ENCODE peak calls at places on chromosomes 7 and 10, in ten cellular contexts. N is effector memory CD4-positive, alpha-beta T cell; V is spleen; C is PC-3; U is Panc1; Y is hepatocyte; P is thyroid gland; Q is left ventricle myocardium inferior; A is CD8-positive, alpha-beta memory T cell; G is suprapubic skin. D is an unnamed sample.

GRCh38 chr10:110007701-110008517 is at the start of gene ADD3:
- DNase-seq in C (peak; percentile 47), U (no peak), Q (peak; percentile 96), A (peak; percentile 92), P (peak; percentile 95), V (peak; percentile 98), N (peak; percentile 93), G (peak; percentile 97), Y (peak; percentile 99), D (peak; percentile 96)

GRCh38 chr10:72353028-72353962 is 1.4 kb downstream of the DNAJB12 start:
- DNase-seq in P (no peak), G (no peak), U (no peak), V (no peak), C (peak; percentile 25), A (no peak), Q (no peak), N (no peak), Y (peak; percentile 66), D (no peak)

GRCh38 chr7:70006411-70006920 is 408.2 kb downstream of the AUTS2 start:
- DNase-seq in P (no peak), N (no peak), A (no peak), C (no peak), Q (no peak), G (no peak), Y (peak; percentile 26), V (no peak), U (no peak), D (no peak)

GRCh38 chr7:93817004-93817403 is 73.5 kb downstream of the TFPI2 start:
- DNase-seq in U (no peak), G (no peak), V (no peak), C (no peak), Q (no peak), N (no peak), A (no peak), P (no peak), Y (no peak), D (no peak)

GRCh38 chr7:146606628-146607027 is 490.0 kb downstream of the CNTNAP2 start:
- DNase-seq in V (no peak), P (no peak), Q (no peak), A (no peak), Y (no peak), N (no peak), U (no peak), G (no peak), C (no peak), D (no peak)

GRCh38 chr10:9028211-9028610 is 973.7 kb downstream of the GATA3 start:
- DNase-seq in Y (no peak), V (no peak), C (no peak), U (no peak), G (no peak), A (no peak), N (no peak), P (no peak), Q (no peak), D (no peak)

GRCh38 chr7:7242899-7243298 is 60.6 kb downstream of the C1GALT1 start:
- DNase-seq in C (no peak), P (no peak), U (no peak), Q (no peak), N (no peak), V (no peak), A (no peak), Y (no peak), G (no peak), D (no peak)

GRCh38 chr7:41188163-41189130 is 514.4 kb downstream of the INHBA start:
- DNase-seq in A (no peak), U (peak; percentile 76), C (peak; percentile 90), Y (no peak), V (no peak), P (no peak), Q (no peak), N (no peak), G (no peak), D (no peak)

GRCh38 chr10:109450702-109451101 is 472.6 kb downstream of the XPNPEP1 start:
- DNase-seq in C (no peak), G (no peak), Y (no peak), P (no peak), N (no peak), U (no peak), A (no peak), V (no peak), Q (no peak), D (no peak)

GRCh38 chr10:108852211-108852610 is 1071.1 kb downstream of the XPNPEP1 start:
- DNase-seq in Q (no peak), P (no peak), Y (no peak), C (no peak), G (no peak), V (no peak), U (no peak), N (no peak), A (no peak), D (no peak)

GRCh38 chr10:87053577-87054181 is 33.6 kb downstream of the FAM25A start:
- DNase-seq in Q (no peak), V (no peak), N (no peak), P (no peak), Y (no peak), A (no peak), U (no peak), C (no peak), G (no peak), D (no peak)

DNA sequence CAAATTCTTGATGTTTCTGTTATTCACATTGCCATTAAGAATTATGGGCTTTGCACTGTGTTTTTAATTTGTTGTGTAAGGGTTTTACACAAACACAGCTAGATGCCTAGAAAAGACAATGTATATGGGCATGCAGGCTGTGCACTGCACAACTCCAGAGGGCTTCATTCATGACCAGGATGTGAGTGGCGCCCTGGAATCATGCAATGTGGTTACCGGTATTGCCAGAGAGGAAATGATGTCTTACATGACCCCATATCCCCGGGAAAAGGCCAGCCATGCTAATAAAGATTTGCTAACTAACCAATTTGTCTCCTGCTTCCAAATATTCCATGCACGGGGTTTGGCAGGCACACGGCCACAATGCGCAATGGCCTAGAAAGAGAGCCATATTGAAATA is 16.9 kb downstream of the KCNMA1 start:
- DNase-seq in N (no peak), G (no peak), V (no peak), Q (no peak), C (peak; percentile 53), Y (no peak), P (no peak), U (no peak), A (no peak), D (no peak)
- H3K4me1 ChIP-seq in N (no peaks in the 10 kb centered on the region), G (no peaks in the 10 kb centered on the region), V (peaks cover 45% of the 10 kb centered on the region), Q (no peaks in the 10 kb centered on the region), C (peaks cover 11% of the 10 kb centered on the region), Y (peaks cover 8% of the 10 kb centered on the region), P (no peaks in the 10 kb centered on the region), U (peaks cover 59% of the 10 kb centered on the region), A (no peaks in the 10 kb centered on the region), D (no peaks in the 10 kb centered on the region)

GRCh38 chr7:1889091-1889490 is 219.0 kb downstream of the ELFN1 start:
- DNase-seq in A (no peak), V (no peak), U (no peak), N (no peak), C (no peak), Y (no peak), G (no peak), P (no peak), Q (no peak), D (no peak)

GRCh38 chr7:1885465-1886226 is 215.6 kb downstream of the ELFN1 start:
- DNase-seq in G (no peak), U (no peak), A (no peak), Y (no peak), P (no peak), Q (no peak), V (no peak), N (no peak), C (no peak), D (no peak)

GRCh38 chr7:1886361-1887064 is 216.4 kb downstream of the ELFN1 start:
- DNase-seq in P (no peak), G (no peak), C (no peak), V (no peak), A (no peak), N (no peak), U (no peak), Y (no peak), Q (peak; percentile 54), D (peak; percentile 62)

GRCh38 chr7:1888425-1888824 is 218.3 kb downstream of the ELFN1 start:
- DNase-seq in G (no peak), C (no peak), N (no peak), Q (no peak), U (no peak), Y (no peak), A (no peak), P (no peak), V (no peak), D (no peak)

GRCh38 chr7:1887251-1887650 is 217.2 kb downstream of the ELFN1 start:
- DNase-seq in N (no peak), C (no peak), A (no peak), P (no peak), Y (no peak), G (no peak), U (no peak), Q (no peak), V (no peak), D (no peak)
- H3K4me1 ChIP-seq in N (peaks cover 2% of the 10 kb centered on the region), C (peaks cover 17% of the 10 kb centered on the region), A (peaks cover 22% of the 10 kb centered on the region), P (no peaks in the 10 kb centered on the region), Y (no peaks in the 10 kb centered on the region), G (peaks cover 15% of the 10 kb centered on the region), U (peaks cover 17% of the 10 kb centered on the region), Q (peaks cover 17% of the 10 kb centered on the region), V (peaks cover 67% of the 10 kb centered on the region), D (peaks cover 16% of the 10 kb centered on the region)

GRCh38 chr7:32161708-32162107 is 91.5 kb upstream of the PDE1C start:
- DNase-seq in A (no peak), G (no peak), N (no peak), Y (no peak), P (no peak), V (no peak), U (no peak), C (peak; percentile 41), Q (no peak), D (no peak)
- H3K4me1 ChIP-seq in A (no peaks in the 10 kb centered on the region), G (peaks cover 14% of the 10 kb centered on the region), N (no peaks in the 10 kb centered on the region), Y (no peaks in the 10 kb centered on the region), P (no peaks in the 10 kb centered on the region), V (no peaks in the 10 kb centered on the region), U (no peaks in the 10 kb centered on the region), C (peaks cover 60% of the 10 kb centered on the region), Q (peaks cover 63% of the 10 kb centered on the region), D (peaks cover 51% of the 10 kb centered on the region)

GRCh38 chr7:400901-401485 is 111.0 kb downstream of the FOXL3 start:
- DNase-seq in Y (no peak), U (no peak), A (no peak), V (peak; percentile 30), N (no peak), P (no peak), Q (peak; percentile 9), C (no peak), G (peak; percentile 44), D (no peak)

GRCh38 chr7:408651-409343 is 110.8 kb downstream of the PDGFA start:
- DNase-seq in V (peak; percentile 64), N (no peak), U (no peak), C (no peak), G (peak; percentile 42), Q (no peak), A (no peak), Y (no peak), P (no peak), D (no peak)

GRCh38 chr7:405489-406211 is 114.0 kb downstream of the PDGFA start:
- DNase-seq in U (no peak), Y (no peak), V (peak; percentile 61), Q (peak; percentile 10), P (no peak), A (no peak), N (no peak), C (no peak), G (no peak), D (no peak)

GRCh38 chr7:407706-408539 is 111.7 kb downstream of the PDGFA start:
- DNase-seq in V (peak; percentile 41), Q (no peak), G (no peak), P (no peak), A (no peak), U (no peak), N (no peak), C (no peak), Y (no peak), D (no peak)

GRCh38 chr7:404782-405488 is 114.7 kb downstream of the PDGFA start:
- DNase-seq in P (no peak), A (no peak), G (no peak), Y (no peak), N (no peak), V (no peak), U (no peak), Q (no peak), C (no peak), D (no peak)
- H3K4me1 ChIP-seq in P (no peaks in the 10 kb centered on the region), A (no peaks in the 10 kb centered on the region), G (no peaks in the 10 kb centered on the region), Y (peaks cover 11% of the 10 kb centered on the region), N (no peaks in the 10 kb centered on the region), V (no peaks in the 10 kb centered on the region), U (no peaks in the 10 kb centered on the region), Q (no peaks in the 10 kb centered on the region), C (no peaks in the 10 kb centered on the region), D (no peaks in the 10 kb centered on the region)

D was measured in heart right ventricle.